ENCODE peak calls at places on chromosomes 4 and X, in eight cellular contexts. H is pancreas, U is A549, S is tibial nerve, Z is kidney, B is dorsolateral prefrontal cortex, V is fibroblast of pulmonary artery, L is body of pancreas. J is an unnamed sample.
A peak's percentile ranks its signal among the peaks of the same experiment; 100 is the strongest.

GRCh38 chrX:7235071-7235470 is 87.1 kb upstream of the PUDP start:
- DNase-seq in H (no peak), U (no peak), S (no peak), Z (no peak), B (no peak), V (no peak), L (no peak), J (peak; percentile 5)

GRCh38 chr4:76821661-76822060 is 76.3 kb downstream of the SOWAHB start:
- DNase-seq in H (no peak), U (no peak), S (no peak), Z (no peak), B (no peak), V (no peak), L (no peak), J (peak; percentile 84)

GRCh38 chr4:14607578-14607977 is 394.7 kb upstream of the CPEB2 start:
- DNase-seq in H (no peak), U (no peak), S (no peak), Z (no peak), B (no peak), V (peak; percentile 11), L (no peak), J (peak; percentile 69)

GRCh38 chr4:114019276-114019971 is 40.0 kb upstream of the ARSJ start:
- DNase-seq in H (no peak), U (no peak), S (no peak), Z (no peak), B (no peak), V (peak; percentile 69), L (no peak), J (peak; percentile 57)

GRCh38 chr4:189858445-189858844 is 82.2 kb upstream of the FRG1 start:
- DNase-seq in H (no peak), U (no peak), S (no peak), Z (no peak), B (no peak), V (no peak), L (no peak), J (no peak)

GRCh38 chrX:103554687-103555417 is 30.5 kb upstream of the TCEAL4 start:
- DNase-seq in H (no peak), U (no peak), S (no peak), Z (no peak), B (peak; percentile 79), V (no peak), L (peak; percentile 18), J (peak; percentile 51)

GRCh38 chrX:43481601-43482000 is 174.5 kb upstream of the MAOA start:
- DNase-seq in H (no peak), U (no peak), S (no peak), Z (no peak), B (no peak), V (no peak), L (no peak), J (no peak)

GRCh38 chr4:7029212-7029611 is 14.0 kb upstream of the TADA2B start:
- DNase-seq in H (no peak), U (no peak), S (no peak), Z (peak; percentile 43), B (peak; percentile 38), V (no peak), L (no peak), J (no peak)

GRCh38 chr4:8128096-8128856 is 30.3 kb downstream of the ABLIM2 start:
- DNase-seq in H (peak; percentile 10), U (no peak), S (no peak), Z (no peak), B (no peak), V (no peak), L (peak; percentile 38), J (no peak)

GRCh38 chr4:175811171-175811570 is 893 bp downstream of the GPM6A start:
- DNase-seq in H (no peak), U (no peak), S (no peak), Z (no peak), B (no peak), V (no peak), L (no peak), J (no peak)

GRCh38 chr4:94131212-94131611 is 76.5 kb upstream of the SMARCAD1 start:
- DNase-seq in H (no peak), U (no peak), S (no peak), Z (no peak), B (no peak), V (no peak), L (no peak), J (no peak)

GRCh38 chr4:30836231-30836630 is 116.1 kb downstream of the PCDH7 start:
- DNase-seq in H (no peak), U (no peak), S (no peak), Z (no peak), B (no peak), V (peak; percentile 45), L (no peak), J (no peak)

GRCh38 chr4:122691988-122692387 is 40.5 kb upstream of the BBS12 start:
- DNase-seq in H (no peak), U (no peak), S (no peak), Z (no peak), B (no peak), V (no peak), L (no peak), J (no peak)

GRCh38 chrX:56281789-56282188 is 49.6 kb downstream of the KLF8 start:
- DNase-seq in H (no peak), U (peak; percentile 1), S (no peak), Z (no peak), B (no peak), V (peak; percentile 40), L (no peak), J (peak; percentile 23)

GRCh38 chrX:132774312-132774711 is 184.1 kb downstream of the HS6ST2 start:
- DNase-seq in H (no peak), U (no peak), S (no peak), Z (no peak), B (no peak), V (no peak), L (no peak), J (no peak)

GRCh38 chr4:80266902-80267380 is 477 bp downstream of the FGF5 start:
- DNase-seq in H (no peak), U (no peak), S (no peak), Z (no peak), B (no peak), V (peak; percentile 61), L (no peak), J (peak; percentile 55)

GRCh38 chr4:80484707-80485106 is 149.2 kb downstream of the CFAP299 start:
- DNase-seq in H (no peak), U (no peak), S (no peak), Z (no peak), B (no peak), V (peak; percentile 4), L (no peak), J (no peak)

GRCh38 chr4:88477229-88477860 is 20.4 kb downstream of the HERC5 start:
- DNase-seq in H (no peak), U (no peak), S (no peak), Z (no peak), B (no peak), V (no peak), L (no peak), J (no peak)

GRCh38 chr4:101711590-101712255 is 78.8 kb upstream of the BANK1 start:
- DNase-seq in H (no peak), U (no peak), S (no peak), Z (no peak), B (no peak), V (no peak), L (no peak), J (peak; percentile 29)

GRCh38 chrX:130264573-130264972 is 4.1 kb downstream of the ZNF280C start:
- DNase-seq in H (no peak), U (no peak), S (no peak), Z (no peak), B (no peak), V (peak; percentile 20), L (no peak), J (peak; percentile 12)

GRCh38 chrX:131366387-131366786 is 77.3 kb upstream of the IGSF1 start:
- DNase-seq in H (no peak), U (peak; percentile 1), S (no peak), Z (no peak), B (no peak), V (no peak), L (no peak), J (no peak)

GRCh38 chrX:49101629-49101984 is 21.9 kb upstream of the WDR45 start:
- DNase-seq in H (peak; percentile 33), U (no peak), S (no peak), Z (no peak), B (no peak), V (no peak), L (no peak), J (no peak)
- TF ChIP-seq CTCF in H (no peak), U (no peak), S (no peak), Z (no peak), B (no peak), V (no peak), L (no peak), J (no peak)

GRCh38 chr4:173591760-173592159 is 61.7 kb upstream of the HAND2 start:
- DNase-seq in H (no peak), U (no peak), S (no peak), Z (no peak), B (no peak), V (no peak), L (no peak), J (no peak)
- H3K4me3 ChIP-seq in H (no peak overlapping the region), U (no peak overlapping the region), S (no peak overlapping the region), Z (no peak overlapping the region), B (no peak overlapping the region), V (no peak overlapping the region), L (no peak overlapping the region), J (no peak overlapping the region)

GRCh38 chrX:1853447-1853846 is 238.6 kb downstream of the ASMT start:
- DNase-seq in H (no peak), U (no peak), S (no peak), Z (no peak), B (no peak), V (no peak), L (no peak), J (no peak)
- TF ChIP-seq CTCF in H (no peak), U (no peak), S (no peak), Z (no peak), B (no peak), V (no peak), L (no peak), J (no peak)

GRCh38 chr4:149112109-149112508 is 669.9 kb upstream of the NR3C2 start:
- DNase-seq in H (no peak), U (no peak), S (no peak), Z (no peak), B (no peak), V (no peak), L (no peak), J (no peak)

GRCh38 chr4:149110499-149110898 is 668.3 kb upstream of the NR3C2 start:
- DNase-seq in H (no peak), U (no peak), S (no peak), Z (no peak), B (no peak), V (no peak), L (no peak), J (no peak)

GRCh38 chr4:149113804-149114430 is 671.7 kb upstream of the NR3C2 start:
- DNase-seq in H (no peak), U (no peak), S (no peak), Z (no peak), B (no peak), V (peak; percentile 58), L (no peak), J (peak; percentile 74)

GRCh38 chr4:149102765-149103164 is 660.6 kb upstream of the NR3C2 start:
- DNase-seq in H (no peak), U (no peak), S (no peak), Z (no peak), B (no peak), V (no peak), L (no peak), J (no peak)

DNA sequence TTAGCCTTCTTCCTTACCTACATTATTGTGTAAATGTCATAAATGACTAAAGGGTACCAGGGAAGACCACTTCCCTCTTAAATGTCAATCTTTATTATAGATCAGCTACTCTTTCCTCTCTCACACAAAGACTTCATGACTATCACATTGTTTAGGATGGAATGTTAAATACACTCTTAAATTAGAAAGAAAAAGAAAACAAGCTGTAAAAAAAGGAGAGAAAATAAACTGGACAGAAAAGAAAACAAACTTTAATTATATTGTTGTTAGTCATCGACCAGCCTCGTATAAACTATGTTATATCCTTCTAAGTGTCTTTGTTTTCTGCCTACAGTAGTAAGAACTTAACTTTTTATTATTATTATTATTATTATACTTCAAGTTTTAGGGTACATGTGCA is 666.4 kb upstream of the NR3C2 start:
- DNase-seq in H (no peak), U (no peak), S (no peak), Z (no peak), B (no peak), V (no peak), L (no peak), J (peak; percentile 17)
- H3K4me3 ChIP-seq in H (no peak overlapping the region), U (no peak overlapping the region), S (no peak overlapping the region), Z (no peak overlapping the region), B (no peak overlapping the region), V (no peak overlapping the region), L (no peak overlapping the region), J (no peak overlapping the region)

J was measured in fibroblast of mammary gland.